ENCODE peak calls at places on chromosomes 7 and 10, in four cellular contexts. A is tibial artery, E is IMR-90, Q is OCI-LY7. U is an unnamed sample.

GRCh38 chr7:21086688-21087087 is 300.0 kb upstream of the SP8 start:
- DNase-seq in E (no peak), Q (no peak), A (no peak), U (peak; percentile 77)

GRCh38 chr10:17891435-17891834 is 60.3 kb upstream of the SLC39A12 start:
- DNase-seq in E (no peak), Q (no peak), A (no peak), U (no peak)

GRCh38 chr7:128167316-128167691 is 73.8 kb upstream of the LEP start:
- DNase-seq in A (peak; percentile 45), Q (no peak), E (peak; percentile 75), U (peak; percentile 54)

GRCh38 chr10:31646519-31646918 is 282.1 kb downstream of the ARHGAP12 start:
- DNase-seq in E (no peak), A (no peak), Q (no peak), U (peak; percentile 7)

GRCh38 chr10:133357293-133358151 is at the start of gene FUOM:
- DNase-seq in E (peak; percentile 29), A (no peak), Q (peak; percentile 84), U (no peak)

GRCh38 chr7:158695726-158696452 is 8.7 kb downstream of the NCAPG2 start:
- DNase-seq in Q (no peak), E (peak; percentile 77), A (peak; percentile 82), U (peak; percentile 65)

GRCh38 chr10:79407397-79407796 is 38.0 kb downstream of the ZCCHC24 start:
- DNase-seq in E (no peak), Q (no peak), A (peak; percentile 62), U (no peak)

GRCh38 chr10:17747883-17748550 is 4.0 kb upstream of the TMEM236 start:
- DNase-seq in Q (no peak), A (no peak), E (peak; percentile 15), U (peak; percentile 9)

GRCh38 chr10:127196227-127196954 is at the start of gene INSYN2A:
- DNase-seq in E (peak; percentile 44), A (no peak), Q (no peak), U (peak; percentile 25)

GRCh38 chr7:100515072-100515532 is 23.9 kb upstream of the AGFG2 start:
- DNase-seq in Q (no peak), E (peak; percentile 75), A (no peak), U (peak; percentile 60)

GRCh38 chr10:3887885-3888476 is 103.0 kb upstream of the KLF6 start:
- DNase-seq in E (peak; percentile 97), Q (no peak), A (peak; percentile 86), U (peak; percentile 97)

DNA sequence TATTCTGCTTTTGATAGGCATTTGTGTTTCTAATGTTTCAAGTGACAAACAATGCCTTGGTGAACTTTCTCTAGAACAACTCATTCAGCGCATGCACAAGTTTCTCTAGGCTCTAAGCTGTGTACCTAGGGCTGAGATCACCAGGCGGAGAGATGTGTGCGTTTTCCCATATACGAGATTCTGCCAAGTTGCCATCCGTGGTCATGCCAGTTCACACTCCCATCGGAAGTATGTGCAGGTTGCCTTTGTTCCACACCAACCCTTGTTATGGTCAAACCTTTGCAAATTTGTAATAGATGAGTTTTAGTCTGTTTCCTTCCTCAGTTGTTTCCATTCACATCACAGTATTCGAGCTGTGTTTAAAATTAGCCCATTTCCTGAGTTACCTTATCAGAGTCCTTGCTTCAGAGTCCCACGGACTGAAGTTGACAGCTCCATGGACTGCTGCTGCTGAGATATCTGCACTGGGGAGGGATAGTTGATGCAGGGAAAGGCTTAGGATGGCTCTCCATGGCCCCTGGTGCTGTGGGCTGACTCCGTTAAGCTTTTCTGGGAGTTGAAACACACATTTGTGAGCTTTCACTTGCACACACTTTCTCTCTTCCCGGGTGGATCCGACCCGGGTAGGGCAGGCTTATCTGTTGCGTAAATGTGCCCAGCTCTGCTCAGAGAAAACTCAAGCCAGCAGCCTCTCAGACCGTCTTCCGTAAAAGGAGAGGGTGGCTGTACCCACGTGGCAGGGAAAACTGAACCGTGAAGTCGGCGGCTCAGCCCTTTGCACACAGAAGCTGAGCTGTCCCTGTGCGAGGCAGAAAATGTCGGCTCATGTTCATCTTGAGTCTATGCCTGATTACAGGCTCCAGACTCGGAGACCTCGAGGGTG is 49.4 kb downstream of the HK1 start:
- DNase-seq in E (peak; percentile 63), Q (no peak), A (peak; percentile 93), U (peak; percentile 74)
- H3K4me3 ChIP-seq in E (peak overlapping the region; percentile 26), Q (no peak overlapping the region), A (peak overlapping the region; percentile 36), U (no peak overlapping the region)

DNA sequence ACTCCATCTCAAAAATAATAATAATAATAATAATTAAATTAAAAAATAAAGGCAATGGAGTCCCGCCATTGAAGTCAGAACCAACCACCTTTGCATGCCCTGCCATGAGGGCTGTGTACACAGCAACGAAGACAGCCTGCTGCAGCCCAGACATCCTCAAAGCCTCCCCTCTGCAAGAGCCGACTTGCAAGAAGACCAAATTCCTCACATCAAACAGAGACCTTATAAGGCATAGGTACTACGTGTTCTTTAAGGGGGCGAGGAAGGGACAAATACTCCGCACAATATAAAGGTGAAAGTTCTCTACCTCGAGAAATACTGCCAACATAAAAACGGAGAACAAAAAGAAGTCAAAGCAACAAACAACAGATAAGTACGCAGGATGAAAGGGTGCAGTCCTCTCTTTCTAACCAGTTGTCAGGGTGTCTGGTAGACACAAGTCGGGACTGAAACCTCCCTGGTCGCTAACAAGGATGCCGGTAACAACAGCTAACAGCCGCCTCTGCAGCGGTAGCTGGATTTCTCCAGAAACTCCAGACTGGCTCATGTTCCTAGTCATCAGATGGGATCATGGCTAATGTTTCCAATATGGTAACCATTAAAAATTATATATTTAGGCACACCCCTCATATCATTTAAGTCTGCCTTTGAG is 23.6 kb downstream of the FGFR2 start:
- DNase-seq in E (no peak), Q (no peak), A (no peak), U (peak; percentile 79)
- H3K36me3 ChIP-seq in E (no peaks in the 10 kb centered on the region), Q (no peaks in the 10 kb centered on the region), A (no peaks in the 10 kb centered on the region), U (no peaks in the 10 kb centered on the region)

DNA sequence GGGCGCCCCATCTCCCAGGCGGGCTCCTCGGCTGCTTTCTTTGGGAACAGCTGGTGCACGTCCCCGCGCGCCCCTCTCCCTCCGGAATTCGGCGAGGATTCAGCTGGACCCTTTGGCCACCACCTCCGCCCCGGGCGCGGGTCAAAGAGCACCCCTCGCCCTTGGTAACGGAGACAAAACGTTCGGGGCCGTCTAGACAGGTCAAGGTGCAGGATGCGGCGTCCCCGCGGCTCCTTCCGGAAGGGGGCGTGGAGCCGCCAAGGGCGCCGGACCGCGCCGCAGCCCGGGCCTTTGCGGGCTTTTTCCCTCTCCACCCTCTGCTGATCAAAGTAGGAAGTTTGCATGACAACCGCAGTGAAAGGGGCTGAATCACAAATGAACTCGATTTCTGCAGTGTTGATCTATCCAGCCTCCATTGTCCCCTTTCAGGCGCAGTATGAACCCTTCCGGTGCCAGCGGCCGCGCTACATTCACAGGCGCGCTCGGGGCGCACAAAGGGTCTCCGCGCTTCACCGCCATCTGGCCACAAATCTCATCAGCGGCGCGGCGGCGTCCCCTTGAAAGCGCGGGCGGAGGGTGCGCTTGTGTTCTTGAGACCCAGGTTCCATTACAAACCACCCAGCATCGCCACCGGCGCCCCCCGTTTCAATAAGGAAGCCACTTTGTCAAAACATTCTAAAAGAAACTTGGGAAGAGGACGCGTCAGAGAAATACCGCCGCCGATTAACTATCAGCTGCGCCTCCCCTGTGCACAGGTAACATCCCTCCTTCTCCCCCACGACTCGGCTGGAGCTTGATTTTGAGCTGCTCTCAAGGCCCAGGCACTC is 36.4 kb downstream of the CNPY1 start:
- DNase-seq in Q (no peak), E (no peak), A (no peak), U (no peak)
- TF ChIP-seq CTCF in Q (no peak), E (no peak), A (no peak), U (no peak)

DNA sequence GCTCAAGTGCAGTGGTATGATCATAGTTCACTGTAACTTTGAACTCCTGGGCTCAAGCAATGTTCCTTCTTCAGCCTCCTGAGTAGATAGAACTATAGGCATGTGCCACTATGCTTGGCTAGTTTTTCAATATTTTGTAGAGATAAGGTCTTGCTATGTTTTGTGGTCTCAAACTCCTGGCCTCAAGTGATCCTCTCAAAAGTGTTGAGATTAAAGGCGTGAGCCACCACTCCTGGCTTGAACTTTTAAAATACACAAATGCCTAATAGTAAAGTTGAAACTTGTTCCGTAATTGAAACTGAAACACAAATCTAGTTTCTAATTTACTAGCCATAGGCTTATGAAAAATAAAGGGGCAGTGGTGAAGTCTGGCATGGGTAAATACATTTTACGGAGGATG is 65.7 kb downstream of the AP3M1 start:
- DNase-seq in E (no peak), A (no peak), Q (no peak), U (no peak)
- H3K4me3 ChIP-seq in E (no peak overlapping the region), A (no peak overlapping the region), Q (no peak overlapping the region), U (no peak overlapping the region)

GRCh38 chr7:44757739-44758138 is 9.1 kb downstream of the ZMIZ2 start:
- DNase-seq in E (no peak), A (no peak), Q (no peak), U (no peak)
- H3K36me3 ChIP-seq in E (peaks cover 51% of the 10 kb centered on the region), A (peaks cover 60% of the 10 kb centered on the region), Q (peaks cover 35% of the 10 kb centered on the region), U (peaks cover 27% of the 10 kb centered on the region)

U was measured in bronchial epithelial cell.